ENCODE peak calls at places on chromosome 2, in ten cellular contexts. One of them, this sample, is unnamed.

GRCh38 chr2:28387082-28387960 is 5.3 kb upstream of the FOSL2 start:
- DNase-seq in mesothelial cell of epicardium: no peak
- DNase-seq in ACHN: no peak
- DNase-seq in NCI-H1092 treated with DMSO at 0.1 percent for 48 hours: no peak
- DNase-seq in SHP77: no peak
- DNase-seq in central memory CD4-positive, alpha-beta T cell: no peak
- DNase-seq in posterior vena cava: no peak
- DNase-seq in caudate nucleus: no peak
- DNase-seq in MM.1S: no peak
- DNase-seq in keratinocyte: no peak
- DNase-seq in this sample: no peak

GRCh38 chr2:151862688-151863087 is 34.5 kb upstream of the ARL5A start:
- DNase-seq in mesothelial cell of epicardium: no peak
- DNase-seq in ACHN: peak; percentile 84
- DNase-seq in NCI-H1092 treated with DMSO at 0.1 percent for 48 hours: no peak
- DNase-seq in SHP77: no peak
- DNase-seq in central memory CD4-positive, alpha-beta T cell: no peak
- DNase-seq in posterior vena cava: no peak
- DNase-seq in caudate nucleus: no peak
- DNase-seq in MM.1S: no peak
- DNase-seq in keratinocyte: no peak
- DNase-seq in this sample: no peak

GRCh38 chr2:223585691-223586090 is 16.5 kb downstream of the SCG2 start:
- DNase-seq in mesothelial cell of epicardium: no peak
- DNase-seq in ACHN: no peak
- DNase-seq in NCI-H1092 treated with DMSO at 0.1 percent for 48 hours: peak; percentile 83
- DNase-seq in SHP77: peak; percentile 87
- DNase-seq in central memory CD4-positive, alpha-beta T cell: no peak
- DNase-seq in posterior vena cava: no peak
- DNase-seq in caudate nucleus: no peak
- DNase-seq in MM.1S: no peak
- DNase-seq in keratinocyte: no peak
- DNase-seq in this sample: no peak

GRCh38 chr2:1601064-1601405 is 143.3 kb downstream of the PXDN start:
- DNase-seq in mesothelial cell of epicardium: no peak
- DNase-seq in ACHN: no peak
- DNase-seq in NCI-H1092 treated with DMSO at 0.1 percent for 48 hours: no peak
- DNase-seq in SHP77: no peak
- DNase-seq in central memory CD4-positive, alpha-beta T cell: no peak
- DNase-seq in posterior vena cava: no peak
- DNase-seq in caudate nucleus: no peak
- DNase-seq in MM.1S: no peak
- DNase-seq in keratinocyte: no peak
- DNase-seq in this sample: no peak

GRCh38 chr2:191202209-191202721 is 42.9 kb upstream of the MYO1B start:
- DNase-seq in mesothelial cell of epicardium: no peak
- DNase-seq in ACHN: no peak
- DNase-seq in NCI-H1092 treated with DMSO at 0.1 percent for 48 hours: no peak
- DNase-seq in SHP77: no peak
- DNase-seq in central memory CD4-positive, alpha-beta T cell: no peak
- DNase-seq in posterior vena cava: no peak
- DNase-seq in caudate nucleus: no peak
- DNase-seq in MM.1S: no peak
- DNase-seq in keratinocyte: peak; percentile 84
- DNase-seq in this sample: no peak

GRCh38 chr2:173834124-173834523 is 131.0 kb downstream of the SP3 start:
- DNase-seq in mesothelial cell of epicardium: no peak
- DNase-seq in ACHN: no peak
- DNase-seq in NCI-H1092 treated with DMSO at 0.1 percent for 48 hours: no peak
- DNase-seq in SHP77: no peak
- DNase-seq in central memory CD4-positive, alpha-beta T cell: no peak
- DNase-seq in posterior vena cava: no peak
- DNase-seq in caudate nucleus: no peak
- DNase-seq in MM.1S: no peak
- DNase-seq in keratinocyte: no peak
- DNase-seq in this sample: no peak

GRCh38 chr2:163348843-163349395 is 386.9 kb downstream of the FIGN start:
- DNase-seq in mesothelial cell of epicardium: no peak
- DNase-seq in ACHN: peak; percentile 87
- DNase-seq in NCI-H1092 treated with DMSO at 0.1 percent for 48 hours: no peak
- DNase-seq in SHP77: no peak
- DNase-seq in central memory CD4-positive, alpha-beta T cell: no peak
- DNase-seq in posterior vena cava: no peak
- DNase-seq in caudate nucleus: no peak
- DNase-seq in MM.1S: no peak
- DNase-seq in keratinocyte: no peak
- DNase-seq in this sample: no peak

GRCh38 chr2:217510790-217511291 is 492.0 kb downstream of the TNS1 start:
- DNase-seq in mesothelial cell of epicardium: peak; percentile 69
- DNase-seq in ACHN: peak; percentile 74
- DNase-seq in NCI-H1092 treated with DMSO at 0.1 percent for 48 hours: peak; percentile 86
- DNase-seq in SHP77: peak; percentile 82
- DNase-seq in central memory CD4-positive, alpha-beta T cell: no peak
- DNase-seq in posterior vena cava: no peak
- DNase-seq in caudate nucleus: no peak
- DNase-seq in MM.1S: peak; percentile 64
- DNase-seq in keratinocyte: peak; percentile 25
- DNase-seq in this sample: no peak

GRCh38 chr2:40240067-40240466 is 211.8 kb downstream of the SLC8A1 start:
- DNase-seq in mesothelial cell of epicardium: peak; percentile 59
- DNase-seq in ACHN: no peak
- DNase-seq in NCI-H1092 treated with DMSO at 0.1 percent for 48 hours: peak; percentile 75
- DNase-seq in SHP77: no peak
- DNase-seq in central memory CD4-positive, alpha-beta T cell: no peak
- DNase-seq in posterior vena cava: peak; percentile 96
- DNase-seq in caudate nucleus: peak; percentile 14
- DNase-seq in MM.1S: no peak
- DNase-seq in keratinocyte: peak; percentile 7
- DNase-seq in this sample: no peak

GRCh38 chr2:95278051-95278471 is 3.8 kb downstream of the PROM2 start:
- DNase-seq in mesothelial cell of epicardium: no peak
- DNase-seq in ACHN: peak; percentile 75
- DNase-seq in NCI-H1092 treated with DMSO at 0.1 percent for 48 hours: no peak
- DNase-seq in SHP77: no peak
- DNase-seq in central memory CD4-positive, alpha-beta T cell: no peak
- DNase-seq in posterior vena cava: peak; percentile 80
- DNase-seq in caudate nucleus: no peak
- DNase-seq in MM.1S: no peak
- DNase-seq in keratinocyte: no peak
- DNase-seq in this sample: no peak

GRCh38 chr2:20965221-20965620 is 78.7 kb downstream of the APOB start:
- DNase-seq in mesothelial cell of epicardium: no peak
- DNase-seq in ACHN: no peak
- DNase-seq in NCI-H1092 treated with DMSO at 0.1 percent for 48 hours: no peak
- DNase-seq in SHP77: no peak
- DNase-seq in central memory CD4-positive, alpha-beta T cell: no peak
- DNase-seq in posterior vena cava: no peak
- DNase-seq in caudate nucleus: no peak
- DNase-seq in MM.1S: no peak
- DNase-seq in keratinocyte: no peak
- DNase-seq in this sample: no peak

GRCh38 chr2:220664272-220665107 is 907.6 kb downstream of the EPHA4 start:
- DNase-seq in mesothelial cell of epicardium: no peak
- DNase-seq in ACHN: no peak
- DNase-seq in NCI-H1092 treated with DMSO at 0.1 percent for 48 hours: no peak
- DNase-seq in SHP77: no peak
- DNase-seq in central memory CD4-positive, alpha-beta T cell: no peak
- DNase-seq in posterior vena cava: no peak
- DNase-seq in caudate nucleus: no peak
- DNase-seq in MM.1S: no peak
- DNase-seq in keratinocyte: no peak
- DNase-seq in this sample: no peak

GRCh38 chr2:68252407-68253210 is at the start of gene PPP3R1:
- DNase-seq in mesothelial cell of epicardium: peak; percentile 94
- DNase-seq in ACHN: peak; percentile 97
- DNase-seq in NCI-H1092 treated with DMSO at 0.1 percent for 48 hours: peak; percentile 88
- DNase-seq in SHP77: peak; percentile 93
- DNase-seq in central memory CD4-positive, alpha-beta T cell: peak; percentile 95
- DNase-seq in posterior vena cava: peak; percentile 99
- DNase-seq in caudate nucleus: peak; percentile 95
- DNase-seq in MM.1S: peak; percentile 96
- DNase-seq in keratinocyte: peak; percentile 49
- DNase-seq in this sample: peak; percentile 93

GRCh38 chr2:208142255-208142924 is 3.6 kb downstream of the CRYGB start:
- DNase-seq in mesothelial cell of epicardium: no peak
- DNase-seq in ACHN: no peak
- DNase-seq in NCI-H1092 treated with DMSO at 0.1 percent for 48 hours: peak; percentile 66
- DNase-seq in SHP77: no peak
- DNase-seq in central memory CD4-positive, alpha-beta T cell: no peak
- DNase-seq in posterior vena cava: no peak
- DNase-seq in caudate nucleus: no peak
- DNase-seq in MM.1S: no peak
- DNase-seq in keratinocyte: no peak
- DNase-seq in this sample: no peak

GRCh38 chr2:142165790-142166189 is 35.0 kb upstream of the LRP1B start:
- DNase-seq in mesothelial cell of epicardium: no peak
- DNase-seq in ACHN: peak; percentile 71
- DNase-seq in NCI-H1092 treated with DMSO at 0.1 percent for 48 hours: peak; percentile 25
- DNase-seq in SHP77: peak; percentile 20
- DNase-seq in central memory CD4-positive, alpha-beta T cell: no peak
- DNase-seq in posterior vena cava: no peak
- DNase-seq in caudate nucleus: no peak
- DNase-seq in MM.1S: peak; percentile 59
- DNase-seq in keratinocyte: no peak
- DNase-seq in this sample: no peak

GRCh38 chr2:18752667-18753422 is 163.5 kb upstream of the NT5C1B start:
- DNase-seq in mesothelial cell of epicardium: no peak
- DNase-seq in ACHN: no peak
- DNase-seq in NCI-H1092 treated with DMSO at 0.1 percent for 48 hours: no peak
- DNase-seq in SHP77: peak; percentile 37
- DNase-seq in central memory CD4-positive, alpha-beta T cell: no peak
- DNase-seq in posterior vena cava: no peak
- DNase-seq in caudate nucleus: no peak
- DNase-seq in MM.1S: no peak
- DNase-seq in keratinocyte: no peak
- DNase-seq in this sample: no peak

GRCh38 chr2:28287261-28287915 is 105.3 kb upstream of the FOSL2 start:
- DNase-seq in mesothelial cell of epicardium: no peak
- DNase-seq in ACHN: peak; percentile 29
- DNase-seq in NCI-H1092 treated with DMSO at 0.1 percent for 48 hours: no peak
- DNase-seq in SHP77: no peak
- DNase-seq in central memory CD4-positive, alpha-beta T cell: no peak
- DNase-seq in posterior vena cava: no peak
- DNase-seq in caudate nucleus: no peak
- DNase-seq in MM.1S: no peak
- DNase-seq in keratinocyte: no peak
- DNase-seq in this sample: no peak

GRCh38 chr2:190585000-190585678 is 50.6 kb upstream of the NEMP2 start:
- DNase-seq in mesothelial cell of epicardium: no peak
- DNase-seq in ACHN: no peak
- DNase-seq in NCI-H1092 treated with DMSO at 0.1 percent for 48 hours: no peak
- DNase-seq in SHP77: no peak
- DNase-seq in central memory CD4-positive, alpha-beta T cell: no peak
- DNase-seq in posterior vena cava: no peak
- DNase-seq in caudate nucleus: no peak
- DNase-seq in MM.1S: no peak
- DNase-seq in keratinocyte: no peak
- DNase-seq in this sample: no peak

GRCh38 chr2:55861733-55862132 is 61.8 kb downstream of the EFEMP1 start:
- DNase-seq in mesothelial cell of epicardium: no peak
- DNase-seq in ACHN: no peak
- DNase-seq in NCI-H1092 treated with DMSO at 0.1 percent for 48 hours: no peak
- DNase-seq in SHP77: no peak
- DNase-seq in central memory CD4-positive, alpha-beta T cell: no peak
- DNase-seq in posterior vena cava: peak; percentile 79
- DNase-seq in caudate nucleus: no peak
- DNase-seq in MM.1S: no peak
- DNase-seq in keratinocyte: no peak
- DNase-seq in this sample: no peak

GRCh38 chr2:200812122-200813022 is 662 bp downstream of the BZW1 start:
- DNase-seq in mesothelial cell of epicardium: peak; percentile 72
- DNase-seq in ACHN: peak; percentile 80
- DNase-seq in NCI-H1092 treated with DMSO at 0.1 percent for 48 hours: peak; percentile 31
- DNase-seq in SHP77: peak; percentile 58
- DNase-seq in central memory CD4-positive, alpha-beta T cell: peak; percentile 58
- DNase-seq in posterior vena cava: peak; percentile 94
- DNase-seq in caudate nucleus: peak; percentile 13
- DNase-seq in MM.1S: peak; percentile 65
- DNase-seq in keratinocyte: no peak
- DNase-seq in this sample: peak; percentile 61